ENCODE peak calls at places on chromosome 21, in ten cellular contexts. One of them, this sample, is unnamed.
A peak's percentile ranks its signal among the peaks of the same experiment; 100 is the strongest.

GRCh38 chr21:29403291-29403690 is 104.6 kb downstream of the BACH1 start:
- DNase-seq in T-helper 9 cell: no peak
- DNase-seq in iris pigment epithelial cell: peak; percentile 47
- DNase-seq in heart right ventricle: no peak
- DNase-seq in activated CD8-positive, alpha-beta T cell treated with anti-CD3 and anti-CD28 coated beads for 36 hours: no peak
- DNase-seq in hepatocyte: no peak
- DNase-seq in COR-L47: no peak
- DNase-seq in endodermal cell: no peak
- DNase-seq in mesothelial cell of epicardium: no peak
- DNase-seq in stimulated activated CD4-positive, alpha-beta T cell treated with anti-CD3 and anti-CD28 coated beads, Interleukin-1b, Interleukin-23, amount 100 ng/mL, for 1 hour: no peak
- DNase-seq in this sample: no peak

GRCh38 chr21:22438428-22439086 is 1440.3 kb downstream of the NCAM2 start:
- DNase-seq in iris pigment epithelial cell: no peak
- DNase-seq in hepatocyte: no peak
- DNase-seq in endodermal cell: no peak
- DNase-seq in heart right ventricle: no peak
- DNase-seq in stimulated activated CD4-positive, alpha-beta T cell treated with anti-CD3 and anti-CD28 coated beads, Interleukin-1b, Interleukin-23, amount 100 ng/mL, for 1 hour: no peak
- DNase-seq in mesothelial cell of epicardium: no peak
- DNase-seq in COR-L47: no peak
- DNase-seq in activated CD8-positive, alpha-beta T cell treated with anti-CD3 and anti-CD28 coated beads for 36 hours: no peak
- DNase-seq in T-helper 9 cell: no peak
- DNase-seq in this sample: no peak

GRCh38 chr21:37370152-37371040 is 3.8 kb downstream of the DYRK1A start:
- DNase-seq in COR-L47: no peak
- DNase-seq in stimulated activated CD4-positive, alpha-beta T cell treated with anti-CD3 and anti-CD28 coated beads, Interleukin-1b, Interleukin-23, amount 100 ng/mL, for 1 hour: no peak
- DNase-seq in activated CD8-positive, alpha-beta T cell treated with anti-CD3 and anti-CD28 coated beads for 36 hours: no peak
- DNase-seq in endodermal cell: no peak
- DNase-seq in T-helper 9 cell: no peak
- DNase-seq in heart right ventricle: no peak
- DNase-seq in hepatocyte: no peak
- DNase-seq in iris pigment epithelial cell: peak; percentile 83
- DNase-seq in mesothelial cell of epicardium: no peak
- DNase-seq in this sample: no peak

GRCh38 chr21:38503588-38503987 is 5.3 kb upstream of the ERG start:
- DNase-seq in T-helper 9 cell: no peak
- DNase-seq in COR-L47: no peak
- DNase-seq in hepatocyte: no peak
- DNase-seq in endodermal cell: no peak
- DNase-seq in mesothelial cell of epicardium: no peak
- DNase-seq in iris pigment epithelial cell: peak; percentile 61
- DNase-seq in stimulated activated CD4-positive, alpha-beta T cell treated with anti-CD3 and anti-CD28 coated beads, Interleukin-1b, Interleukin-23, amount 100 ng/mL, for 1 hour: no peak
- DNase-seq in activated CD8-positive, alpha-beta T cell treated with anti-CD3 and anti-CD28 coated beads for 36 hours: no peak
- DNase-seq in heart right ventricle: no peak
- DNase-seq in this sample: no peak

GRCh38 chr21:45845063-45845789 is 136.3 kb upstream of the COL6A1 start:
- DNase-seq in heart right ventricle: no peak
- DNase-seq in activated CD8-positive, alpha-beta T cell treated with anti-CD3 and anti-CD28 coated beads for 36 hours: no peak
- DNase-seq in endodermal cell: peak; percentile 22
- DNase-seq in stimulated activated CD4-positive, alpha-beta T cell treated with anti-CD3 and anti-CD28 coated beads, Interleukin-1b, Interleukin-23, amount 100 ng/mL, for 1 hour: no peak
- DNase-seq in COR-L47: no peak
- DNase-seq in T-helper 9 cell: no peak
- DNase-seq in iris pigment epithelial cell: peak; percentile 34
- DNase-seq in hepatocyte: no peak
- DNase-seq in mesothelial cell of epicardium: no peak
- DNase-seq in this sample: no peak

GRCh38 chr21:32569261-32570230 is 15.8 kb downstream of the TCP10L start:
- DNase-seq in mesothelial cell of epicardium: peak; percentile 83
- DNase-seq in hepatocyte: peak; percentile 89
- DNase-seq in stimulated activated CD4-positive, alpha-beta T cell treated with anti-CD3 and anti-CD28 coated beads, Interleukin-1b, Interleukin-23, amount 100 ng/mL, for 1 hour: peak; percentile 51
- DNase-seq in iris pigment epithelial cell: peak; percentile 80
- DNase-seq in T-helper 9 cell: peak; percentile 77
- DNase-seq in heart right ventricle: peak; percentile 64
- DNase-seq in activated CD8-positive, alpha-beta T cell treated with anti-CD3 and anti-CD28 coated beads for 36 hours: peak; percentile 93
- DNase-seq in COR-L47: peak; percentile 76
- DNase-seq in endodermal cell: peak; percentile 93
- DNase-seq in this sample: peak; percentile 84

GRCh38 chr21:41759214-41759840 is 7.5 kb downstream of the RIPK4 start:
- DNase-seq in stimulated activated CD4-positive, alpha-beta T cell treated with anti-CD3 and anti-CD28 coated beads, Interleukin-1b, Interleukin-23, amount 100 ng/mL, for 1 hour: no peak
- DNase-seq in hepatocyte: no peak
- DNase-seq in endodermal cell: peak; percentile 51
- DNase-seq in mesothelial cell of epicardium: no peak
- DNase-seq in heart right ventricle: no peak
- DNase-seq in activated CD8-positive, alpha-beta T cell treated with anti-CD3 and anti-CD28 coated beads for 36 hours: no peak
- DNase-seq in COR-L47: no peak
- DNase-seq in iris pigment epithelial cell: no peak
- DNase-seq in T-helper 9 cell: no peak
- DNase-seq in this sample: no peak

GRCh38 chr21:35711661-35712060 is 348.7 kb downstream of the SETD4 start:
- DNase-seq in stimulated activated CD4-positive, alpha-beta T cell treated with anti-CD3 and anti-CD28 coated beads, Interleukin-1b, Interleukin-23, amount 100 ng/mL, for 1 hour: no peak
- DNase-seq in activated CD8-positive, alpha-beta T cell treated with anti-CD3 and anti-CD28 coated beads for 36 hours: no peak
- DNase-seq in iris pigment epithelial cell: no peak
- DNase-seq in endodermal cell: no peak
- DNase-seq in mesothelial cell of epicardium: no peak
- DNase-seq in hepatocyte: no peak
- DNase-seq in COR-L47: no peak
- DNase-seq in T-helper 9 cell: no peak
- DNase-seq in heart right ventricle: no peak
- DNase-seq in this sample: no peak

GRCh38 chr21:32868631-32869454 is 97.3 kb upstream of the PAXBP1 start:
- DNase-seq in iris pigment epithelial cell: no peak
- DNase-seq in heart right ventricle: no peak
- DNase-seq in hepatocyte: no peak
- DNase-seq in activated CD8-positive, alpha-beta T cell treated with anti-CD3 and anti-CD28 coated beads for 36 hours: no peak
- DNase-seq in stimulated activated CD4-positive, alpha-beta T cell treated with anti-CD3 and anti-CD28 coated beads, Interleukin-1b, Interleukin-23, amount 100 ng/mL, for 1 hour: no peak
- DNase-seq in T-helper 9 cell: no peak
- DNase-seq in COR-L47: no peak
- DNase-seq in endodermal cell: no peak
- DNase-seq in mesothelial cell of epicardium: no peak
- DNase-seq in this sample: no peak

GRCh38 chr21:31220567-31220966 is 123.5 kb downstream of the TIAM1 start:
- DNase-seq in COR-L47: peak; percentile 28
- DNase-seq in hepatocyte: peak; percentile 19
- DNase-seq in T-helper 9 cell: no peak
- DNase-seq in stimulated activated CD4-positive, alpha-beta T cell treated with anti-CD3 and anti-CD28 coated beads, Interleukin-1b, Interleukin-23, amount 100 ng/mL, for 1 hour: no peak
- DNase-seq in mesothelial cell of epicardium: no peak
- DNase-seq in endodermal cell: no peak
- DNase-seq in heart right ventricle: no peak
- DNase-seq in iris pigment epithelial cell: no peak
- DNase-seq in activated CD8-positive, alpha-beta T cell treated with anti-CD3 and anti-CD28 coated beads for 36 hours: no peak
- DNase-seq in this sample: no peak

GRCh38 chr21:24290151-24290833 is 1317.0 kb downstream of the MRPL39 start:
- DNase-seq in mesothelial cell of epicardium: no peak
- DNase-seq in COR-L47: no peak
- DNase-seq in activated CD8-positive, alpha-beta T cell treated with anti-CD3 and anti-CD28 coated beads for 36 hours: peak; percentile 68
- DNase-seq in iris pigment epithelial cell: no peak
- DNase-seq in heart right ventricle: no peak
- DNase-seq in hepatocyte: no peak
- DNase-seq in T-helper 9 cell: peak; percentile 3
- DNase-seq in stimulated activated CD4-positive, alpha-beta T cell treated with anti-CD3 and anti-CD28 coated beads, Interleukin-1b, Interleukin-23, amount 100 ng/mL, for 1 hour: no peak
- DNase-seq in endodermal cell: no peak
- DNase-seq in this sample: peak; percentile 20

GRCh38 chr21:21971384-21971783 is 973.2 kb downstream of the NCAM2 start:
- DNase-seq in COR-L47: peak; percentile 84
- DNase-seq in T-helper 9 cell: no peak
- DNase-seq in iris pigment epithelial cell: peak; percentile 5
- DNase-seq in mesothelial cell of epicardium: no peak
- DNase-seq in hepatocyte: no peak
- DNase-seq in heart right ventricle: no peak
- DNase-seq in activated CD8-positive, alpha-beta T cell treated with anti-CD3 and anti-CD28 coated beads for 36 hours: no peak
- DNase-seq in stimulated activated CD4-positive, alpha-beta T cell treated with anti-CD3 and anti-CD28 coated beads, Interleukin-1b, Interleukin-23, amount 100 ng/mL, for 1 hour: no peak
- DNase-seq in endodermal cell: no peak
- DNase-seq in this sample: no peak

GRCh38 chr21:34702341-34702807 is 33.6 kb downstream of the CLIC6 start:
- DNase-seq in hepatocyte: no peak
- DNase-seq in stimulated activated CD4-positive, alpha-beta T cell treated with anti-CD3 and anti-CD28 coated beads, Interleukin-1b, Interleukin-23, amount 100 ng/mL, for 1 hour: no peak
- DNase-seq in heart right ventricle: no peak
- DNase-seq in T-helper 9 cell: no peak
- DNase-seq in mesothelial cell of epicardium: no peak
- DNase-seq in activated CD8-positive, alpha-beta T cell treated with anti-CD3 and anti-CD28 coated beads for 36 hours: no peak
- DNase-seq in COR-L47: no peak
- DNase-seq in endodermal cell: peak; percentile 28
- DNase-seq in iris pigment epithelial cell: peak; percentile 74
- DNase-seq in this sample: no peak

GRCh38 chr21:28761709-28762356 is 230.8 kb downstream of the LTN1 start:
- DNase-seq in hepatocyte: no peak
- DNase-seq in activated CD8-positive, alpha-beta T cell treated with anti-CD3 and anti-CD28 coated beads for 36 hours: no peak
- DNase-seq in COR-L47: no peak
- DNase-seq in heart right ventricle: no peak
- DNase-seq in mesothelial cell of epicardium: no peak
- DNase-seq in stimulated activated CD4-positive, alpha-beta T cell treated with anti-CD3 and anti-CD28 coated beads, Interleukin-1b, Interleukin-23, amount 100 ng/mL, for 1 hour: no peak
- DNase-seq in T-helper 9 cell: no peak
- DNase-seq in endodermal cell: no peak
- DNase-seq in iris pigment epithelial cell: peak; percentile 62
- DNase-seq in this sample: no peak

GRCh38 chr21:44424608-44425306 is 30.6 kb upstream of the LRRC3 start:
- DNase-seq in iris pigment epithelial cell: no peak
- DNase-seq in activated CD8-positive, alpha-beta T cell treated with anti-CD3 and anti-CD28 coated beads for 36 hours: no peak
- DNase-seq in COR-L47: no peak
- DNase-seq in mesothelial cell of epicardium: no peak
- DNase-seq in T-helper 9 cell: no peak
- DNase-seq in endodermal cell: no peak
- DNase-seq in hepatocyte: no peak
- DNase-seq in heart right ventricle: no peak
- DNase-seq in stimulated activated CD4-positive, alpha-beta T cell treated with anti-CD3 and anti-CD28 coated beads, Interleukin-1b, Interleukin-23, amount 100 ng/mL, for 1 hour: no peak
- DNase-seq in this sample: no peak

GRCh38 chr21:46144464-46145070 is 10.8 kb downstream of the FTCD start:
- DNase-seq in T-helper 9 cell: no peak
- DNase-seq in COR-L47: no peak
- DNase-seq in iris pigment epithelial cell: no peak
- DNase-seq in mesothelial cell of epicardium: no peak
- DNase-seq in heart right ventricle: peak; percentile 9
- DNase-seq in stimulated activated CD4-positive, alpha-beta T cell treated with anti-CD3 and anti-CD28 coated beads, Interleukin-1b, Interleukin-23, amount 100 ng/mL, for 1 hour: no peak
- DNase-seq in activated CD8-positive, alpha-beta T cell treated with anti-CD3 and anti-CD28 coated beads for 36 hours: peak; percentile 65
- DNase-seq in hepatocyte: no peak
- DNase-seq in endodermal cell: no peak
- DNase-seq in this sample: no peak

GRCh38 chr21:43348801-43349261 is 78.1 kb downstream of the SIK1 start:
- DNase-seq in endodermal cell: no peak
- DNase-seq in hepatocyte: no peak
- DNase-seq in activated CD8-positive, alpha-beta T cell treated with anti-CD3 and anti-CD28 coated beads for 36 hours: no peak
- DNase-seq in iris pigment epithelial cell: peak; percentile 56
- DNase-seq in COR-L47: no peak
- DNase-seq in mesothelial cell of epicardium: no peak
- DNase-seq in T-helper 9 cell: no peak
- DNase-seq in stimulated activated CD4-positive, alpha-beta T cell treated with anti-CD3 and anti-CD28 coated beads, Interleukin-1b, Interleukin-23, amount 100 ng/mL, for 1 hour: no peak
- DNase-seq in heart right ventricle: no peak
- DNase-seq in this sample: no peak

GRCh38 chr21:29072873-29073221 is 601 bp downstream of the CCT8 start:
- DNase-seq in endodermal cell: no peak
- DNase-seq in stimulated activated CD4-positive, alpha-beta T cell treated with anti-CD3 and anti-CD28 coated beads, Interleukin-1b, Interleukin-23, amount 100 ng/mL, for 1 hour: no peak
- DNase-seq in hepatocyte: peak; percentile 45
- DNase-seq in T-helper 9 cell: no peak
- DNase-seq in activated CD8-positive, alpha-beta T cell treated with anti-CD3 and anti-CD28 coated beads for 36 hours: no peak
- DNase-seq in heart right ventricle: no peak
- DNase-seq in COR-L47: no peak
- DNase-seq in iris pigment epithelial cell: peak; percentile 58
- DNase-seq in mesothelial cell of epicardium: no peak
- DNase-seq in this sample: no peak

GRCh38 chr21:45538381-45539045 is 3.7 kb downstream of the SLC19A1 start:
- DNase-seq in hepatocyte: no peak
- DNase-seq in COR-L47: no peak
- DNase-seq in T-helper 9 cell: no peak
- DNase-seq in activated CD8-positive, alpha-beta T cell treated with anti-CD3 and anti-CD28 coated beads for 36 hours: no peak
- DNase-seq in iris pigment epithelial cell: no peak
- DNase-seq in endodermal cell: peak; percentile 31
- DNase-seq in heart right ventricle: peak; percentile 14
- DNase-seq in mesothelial cell of epicardium: no peak
- DNase-seq in stimulated activated CD4-positive, alpha-beta T cell treated with anti-CD3 and anti-CD28 coated beads, Interleukin-1b, Interleukin-23, amount 100 ng/mL, for 1 hour: no peak
- DNase-seq in this sample: no peak

GRCh38 chr21:44898011-44898493 is 22.6 kb downstream of the ITGB2 start:
- DNase-seq in heart right ventricle: no peak
- DNase-seq in activated CD8-positive, alpha-beta T cell treated with anti-CD3 and anti-CD28 coated beads for 36 hours: no peak
- DNase-seq in iris pigment epithelial cell: no peak
- DNase-seq in stimulated activated CD4-positive, alpha-beta T cell treated with anti-CD3 and anti-CD28 coated beads, Interleukin-1b, Interleukin-23, amount 100 ng/mL, for 1 hour: no peak
- DNase-seq in mesothelial cell of epicardium: no peak
- DNase-seq in COR-L47: no peak
- DNase-seq in endodermal cell: no peak
- DNase-seq in T-helper 9 cell: no peak
- DNase-seq in hepatocyte: no peak
- DNase-seq in this sample: no peak

GRCh38 chr21:33169360-33169759 is 60.4 kb upstream of the IFNAR2 start:
- DNase-seq in T-helper 9 cell: no peak
- DNase-seq in hepatocyte: no peak
- DNase-seq in activated CD8-positive, alpha-beta T cell treated with anti-CD3 and anti-CD28 coated beads for 36 hours: no peak
- DNase-seq in COR-L47: no peak
- DNase-seq in heart right ventricle: no peak
- DNase-seq in mesothelial cell of epicardium: no peak
- DNase-seq in stimulated activated CD4-positive, alpha-beta T cell treated with anti-CD3 and anti-CD28 coated beads, Interleukin-1b, Interleukin-23, amount 100 ng/mL, for 1 hour: no peak
- DNase-seq in iris pigment epithelial cell: no peak
- DNase-seq in endodermal cell: no peak
- DNase-seq in this sample: no peak

GRCh38 chr21:17732306-17732705 is 86.8 kb downstream of the C21orf91 start:
- DNase-seq in hepatocyte: no peak
- DNase-seq in endodermal cell: no peak
- DNase-seq in stimulated activated CD4-positive, alpha-beta T cell treated with anti-CD3 and anti-CD28 coated beads, Interleukin-1b, Interleukin-23, amount 100 ng/mL, for 1 hour: no peak
- DNase-seq in heart right ventricle: no peak
- DNase-seq in COR-L47: peak; percentile 64
- DNase-seq in activated CD8-positive, alpha-beta T cell treated with anti-CD3 and anti-CD28 coated beads for 36 hours: no peak
- DNase-seq in T-helper 9 cell: no peak
- DNase-seq in mesothelial cell of epicardium: no peak
- DNase-seq in iris pigment epithelial cell: peak; percentile 33
- DNase-seq in this sample: no peak

This sample was measured in stimulated activated naive CD8-positive, alpha-beta T cell treated with anti-CD3 and anti-CD28 coated beads, Interleukin-15, amount 100 ng/mL, for 72 hours.